ENCODE peak calls at places on chromosome 3, in five cellular contexts. A is fibroblast of pulmonary artery, O is fibroblast of lung, V is IMR-90, Z is dorsolateral prefrontal cortex. H is an unnamed sample.

GRCh38 chr3:72836923-72837322 is 11.3 kb downstream of the SHQ1 start:
- DNase-seq in O (no peak), V (no peak), Z (peak), A (peak), H (no peak)

GRCh38 chr3:96700322-96701315 is 113.8 kb upstream of the EPHA6 start:
- DNase-seq in Z (no peak), V (no peak), A (no peak), O (no peak), H (no peak)

GRCh38 chr3:45486926-45487325 is 98.5 kb downstream of the LARS2 start:
- DNase-seq in Z (no peak), V (no peak), O (no peak), A (no peak), H (no peak)

GRCh38 chr3:134330895-134331810 is 43.1 kb downstream of the AMOTL2 start:
- DNase-seq in Z (no peak), A (peak), V (peak), O (peak), H (no peak)

GRCh38 chr3:154235330-154235729 is 89.0 kb downstream of the DHX36 start:
- DNase-seq in O (no peak), A (no peak), V (peak), Z (no peak), H (peak)

GRCh38 chr3:69370945-69371301 is 15.0 kb downstream of the FRMD4B start:
- DNase-seq in V (no peak), A (no peak), O (no peak), Z (no peak), H (no peak)

GRCh38 chr3:135907422-135908165 is 57.9 kb upstream of the PPP2R3A start:
- DNase-seq in O (no peak), A (no peak), Z (no peak), V (no peak), H (no peak)

GRCh38 chr3:122794779-122795673 is at the start of gene SLC49A4:
- DNase-seq in A (peak), Z (peak), V (peak), O (peak), H (peak)

GRCh38 chr3:121496841-121497240 is 48.9 kb downstream of the POLQ start:
- DNase-seq in V (no peak), Z (no peak), A (no peak), O (no peak), H (no peak)

GRCh38 chr3:171192176-171192854 is 165.8 kb upstream of the SLC2A2 start:
- DNase-seq in A (peak), O (peak), Z (no peak), V (peak), H (peak)

GRCh38 chr3:30607032-30607833 is 832 bp downstream of the TGFBR2 start:
- DNase-seq in O (peak), Z (peak), V (no peak), A (peak), H (no peak)

GRCh38 chr3:186754006-186754405 is 29.4 kb upstream of the EIF4A2 start:
- DNase-seq in V (no peak), Z (no peak), A (no peak), O (no peak), H (no peak)

GRCh38 chr3:39254806-39255449 is 24.9 kb downstream of the CX3CR1 start:
- DNase-seq in O (no peak), V (peak), A (peak), Z (no peak), H (peak)

GRCh38 chr3:155646128-155646527 is 98.7 kb downstream of the PLCH1 start:
- DNase-seq in Z (no peak), O (no peak), A (no peak), V (no peak), H (no peak)

GRCh38 chr3:111758642-111759041 is 100.4 kb upstream of the PHLDB2 start:
- DNase-seq in V (peak), O (peak), Z (no peak), A (peak), H (no peak)

GRCh38 chr3:176046717-176047116 is 1150.6 kb downstream of the TBL1XR1 start:
- DNase-seq in A (no peak), V (no peak), Z (no peak), O (no peak), H (no peak)

GRCh38 chr3:194711913-194712312 is 26.2 kb downstream of the FAM43A start:
- DNase-seq in A (peak), V (peak), O (peak), Z (no peak), H (peak)

GRCh38 chr3:140290105-140290504 is 355.1 kb downstream of the CLSTN2 start:
- DNase-seq in V (no peak), O (no peak), A (no peak), Z (no peak), H (no peak)

GRCh38 chr3:51538459-51539290 is at the start of gene RAD54L2:
- DNase-seq in Z (peak), V (peak), A (peak), O (peak), H (peak)

GRCh38 chr3:109178701-109179100 is 42.2 kb downstream of the C3orf85 start:
- DNase-seq in O (no peak), V (no peak), A (no peak), Z (no peak), H (no peak)

GRCh38 chr3:11392689-11393114 is 120.5 kb downstream of the ATG7 start:
- DNase-seq in V (no peak), Z (no peak), O (no peak), A (no peak), H (no peak)

GRCh38 chr3:113953677-113954076 is 5.9 kb downstream of the ZDHHC23 start:
- DNase-seq in V (no peak), Z (no peak), O (no peak), A (peak), H (no peak)

GRCh38 chr3:41881233-41881821 is 80.6 kb downstream of the ULK4 start:
- DNase-seq in O (peak), Z (no peak), A (peak), V (peak), H (no peak)

GRCh38 chr3:26712211-26713026 is 89.8 kb downstream of the LRRC3B start:
- DNase-seq in A (peak), V (peak), O (peak), Z (no peak), H (no peak)

GRCh38 chr3:144229973-144230372 is 258.4 kb downstream of the DIPK2A start:
- DNase-seq in V (no peak), Z (no peak), O (peak), A (peak), H (no peak)

GRCh38 chr3:24493951-24494615 is 567 bp downstream of the THRB start:
- DNase-seq in O (peak), A (peak), Z (peak), V (no peak), H (no peak)

GRCh38 chr3:165868088-165868487 is 30.9 kb upstream of the BCHE start:
- DNase-seq in V (no peak), Z (no peak), A (no peak), O (no peak), H (no peak)

GRCh38 chr3:94775746-94776145 is 712.9 kb downstream of the NSUN3 start:
- DNase-seq in O (no peak), V (no peak), Z (no peak), A (no peak), H (no peak)

GRCh38 chr3:16311960-16312451 is 47.0 kb downstream of the OXNAD1 start:
- DNase-seq in V (no peak), Z (no peak), A (peak), O (no peak), H (no peak)

GRCh38 chr3:72380193-72380592 is 468.1 kb downstream of the SHQ1 start:
- DNase-seq in O (peak), V (peak), Z (no peak), A (peak), H (no peak)

GRCh38 chr3:115615001-115615447 is 8.3 kb upstream of the GAP43 start:
- DNase-seq in A (peak), V (peak), O (peak), Z (no peak), H (peak)

GRCh38 chr3:59327324-59327939 is 277.6 kb upstream of the CFAP20DC start:
- DNase-seq in O (no peak), A (peak), Z (no peak), V (peak), H (peak)

GRCh38 chr3:4848176-4848575 is 131.1 kb upstream of the BHLHE40 start:
- DNase-seq in V (no peak), A (no peak), Z (no peak), O (no peak), H (no peak)

GRCh38 chr3:99684678-99685077 is 46.3 kb downstream of the COL8A1 start:
- DNase-seq in V (no peak), A (no peak), Z (no peak), O (no peak), H (no peak)

GRCh38 chr3:46882377-46883015 is 5.0 kb downstream of the PTH1R start:
- DNase-seq in O (peak), A (peak), Z (no peak), V (no peak), H (no peak)
- H3K4me3 ChIP-seq in O (peak), A (peak), Z (peak), V (peak), H (peak)

GRCh38 chr3:27885641-27886040 is 163.5 kb upstream of the EOMES start:
- DNase-seq in Z (no peak), V (no peak), A (no peak), O (no peak), H (no peak)
- H3K4me3 ChIP-seq in Z (no peak), V (no peak), A (no peak), O (no peak), H (no peak)

GRCh38 chr3:168870892-168871291 is 775.2 kb upstream of the GOLIM4 start:
- DNase-seq in Z (no peak), A (peak), V (no peak), O (no peak), H (no peak)
- H3K4me3 ChIP-seq in Z (no peak), A (no peak), V (no peak), O (no peak), H (no peak)

GRCh38 chr3:13072239-13073041 is 789 bp downstream of the IQSEC1 start:
- DNase-seq in Z (peak), A (no peak), O (no peak), V (peak), H (no peak)
- H3K4me3 ChIP-seq in Z (peak), A (no peak), O (no peak), V (no peak), H (no peak)

GRCh38 chr3:49723301-49723630 is 485 bp downstream of the GMPPB start:
- DNase-seq in Z (peak), O (peak), A (peak), V (peak), H (no peak)

GRCh38 chr3:49722896-49723295 is 855 bp downstream of the GMPPB start:
- DNase-seq in Z (no peak), V (no peak), O (no peak), A (no peak), H (no peak)

GRCh38 chr3:49721165-49721860 is 1.8 kb upstream of the AMIGO3 start:
- DNase-seq in O (no peak), Z (no peak), V (no peak), A (no peak), H (no peak)

GRCh38 chr3:49720383-49721164 is 1.1 kb upstream of the AMIGO3 start:
- DNase-seq in Z (no peak), V (no peak), A (no peak), O (no peak), H (no peak)

DNA sequence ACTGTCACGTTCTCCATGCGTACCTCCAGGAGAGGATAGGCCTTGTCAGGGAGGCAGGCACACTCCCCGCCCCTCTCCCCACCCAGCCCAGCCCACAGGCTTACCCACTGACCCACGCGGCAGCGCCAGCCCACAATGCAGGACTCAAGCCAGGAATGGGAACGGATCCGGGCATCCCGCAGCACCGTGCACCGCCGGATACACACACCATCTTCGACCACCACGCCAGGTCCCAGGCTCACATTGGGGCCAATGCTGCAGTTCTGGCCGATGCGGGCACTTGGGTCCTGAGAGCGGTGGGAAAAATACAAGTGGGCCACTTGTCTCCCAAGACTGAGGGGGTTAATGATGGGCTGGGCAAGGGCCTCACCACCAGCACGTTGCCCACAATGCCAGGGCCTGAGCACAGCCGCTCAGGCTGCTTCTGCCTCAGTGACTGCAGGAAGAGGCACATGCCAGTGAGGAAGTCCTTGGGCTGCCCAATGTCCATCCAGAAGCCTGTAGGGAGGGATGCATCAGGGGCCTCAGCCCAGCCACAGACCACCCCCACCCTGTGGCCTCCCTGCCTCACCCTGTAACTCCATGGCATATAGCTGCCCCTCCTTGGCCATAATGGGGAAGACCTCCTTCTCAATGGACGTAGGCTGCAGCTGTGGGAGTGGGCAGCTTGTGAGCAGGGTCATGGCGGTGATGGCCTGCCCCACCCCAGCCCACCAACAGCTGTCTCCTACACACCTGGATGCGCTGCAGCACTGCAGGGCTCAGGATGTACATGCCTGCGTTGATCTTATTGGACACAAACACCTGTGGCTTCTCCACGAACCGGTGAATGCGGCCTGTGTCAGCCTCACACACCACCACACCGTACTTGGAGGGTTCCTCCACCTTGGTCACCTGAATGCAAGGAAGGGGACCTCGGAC is 1.6 kb downstream of the GMPPB start:
- DNase-seq in A (no peak), V (no peak), O (no peak), Z (no peak), H (no peak)
- H3K4me3 ChIP-seq in A (peak), V (no peak), O (peak), Z (peak), H (no peak)